ENCODE peak calls at places on chromosome 14, in five cellular contexts. N is stromal cell of bone marrow, A is anterior cingulate cortex, B is NCI-H2081, K is tibial artery. Q is an unnamed sample.

GRCh38 chr14:80958258-80958657 is 2.8 kb downstream of the TSHR start:
- DNase-seq in N (no peak), B (no peak), A (no peak), K (no peak), Q (no peak)

GRCh38 chr14:95533391-95533821 is 1.4 kb upstream of the GLRX5 start:
- DNase-seq in N (peak), K (no peak), B (peak), A (no peak), Q (no peak)

GRCh38 chr14:70663707-70664179 is 22.0 kb downstream of the TTC9 start:
- DNase-seq in N (no peak), A (no peak), B (no peak), K (no peak), Q (no peak)

GRCh38 chr14:100392266-100392850 is 69.2 kb downstream of the SLC25A47 start:
- DNase-seq in A (no peak), K (no peak), N (no peak), B (no peak), Q (no peak)

GRCh38 chr14:37165794-37166193 is 6.6 kb downstream of the SLC25A21 start:
- DNase-seq in N (no peak), K (no peak), A (no peak), B (no peak), Q (no peak)

GRCh38 chr14:78088941-78089340 is 81.2 kb upstream of the NRXN3 start:
- DNase-seq in K (no peak), B (no peak), A (no peak), N (no peak), Q (no peak)

GRCh38 chr14:83883732-83884131 is 1646.2 kb upstream of the FLRT2 start:
- DNase-seq in B (no peak), A (no peak), N (no peak), K (no peak), Q (no peak)

GRCh38 chr14:80638620-80639215 is 302.8 kb downstream of the CEP128 start:
- DNase-seq in K (no peak), A (no peak), N (no peak), B (no peak), Q (no peak)

GRCh38 chr14:94313991-94314655 is 9.0 kb downstream of the SERPINA6 start:
- DNase-seq in N (peak), K (peak), B (no peak), A (no peak), Q (no peak)

GRCh38 chr14:104865631-104866441 is 768 bp downstream of the CEP170B start:
- DNase-seq in N (peak), K (peak), A (peak), B (peak), Q (no peak)

GRCh38 chr14:50740858-50741257 is 72.8 kb upstream of the SAV1 start:
- DNase-seq in N (peak), K (no peak), B (no peak), A (no peak), Q (no peak)

GRCh38 chr14:101087614-101088394 is 184.3 kb upstream of the RTL1 start:
- DNase-seq in K (peak), A (no peak), N (peak), B (no peak), Q (no peak)

GRCh38 chr14:41072776-41073175 is 533.9 kb upstream of the LRFN5 start:
- DNase-seq in K (no peak), B (no peak), A (no peak), N (no peak), Q (no peak)

GRCh38 chr14:105315211-105315721 is 718 bp downstream of the PACS2 start:
- DNase-seq in N (no peak), A (no peak), K (peak), B (peak), Q (no peak)

GRCh38 chr14:105473677-105474477 is 744 bp upstream of the CRIP2 start:
- DNase-seq in N (no peak), B (peak), A (peak), K (peak), Q (no peak)

GRCh38 chr14:29016050-29016900 is 249.7 kb downstream of the FOXG1 start:
- DNase-seq in B (peak), A (no peak), N (peak), K (no peak), Q (no peak)

GRCh38 chr14:74299061-74299545 is 3.6 kb downstream of the ABCD4 start:
- DNase-seq in B (no peak), A (no peak), N (no peak), K (no peak), Q (no peak)

GRCh38 chr14:74558655-74559054 is 53.4 kb downstream of the LTBP2 start:
- DNase-seq in A (no peak), N (no peak), B (no peak), K (no peak), Q (no peak)

GRCh38 chr14:25049559-25050493 is at the start of gene STXBP6:
- DNase-seq in A (peak), B (peak), K (peak), N (peak), Q (no peak)

GRCh38 chr14:80522936-80523335 is 311.6 kb upstream of the DIO2 start:
- DNase-seq in B (no peak), K (no peak), A (no peak), N (no peak), Q (no peak)

GRCh38 chr14:90256354-90257131 is at the start of gene PSMC1:
- DNase-seq in K (peak), A (peak), N (peak), B (peak), Q (peak)

GRCh38 chr14:39382463-39382862 is 49.8 kb downstream of the FBXO33 start:
- DNase-seq in B (no peak), N (no peak), A (no peak), K (no peak), Q (no peak)

GRCh38 chr14:100622234-100622633 is 35.0 kb upstream of the BEGAIN start:
- DNase-seq in N (no peak), K (no peak), A (no peak), B (no peak), Q (no peak)

GRCh38 chr14:46197856-46198255 is 453.7 kb downstream of the RPL10L start:
- DNase-seq in K (no peak), B (no peak), N (no peak), A (no peak), Q (no peak)

GRCh38 chr14:84760506-84760905 is 769.4 kb upstream of the FLRT2 start:
- DNase-seq in B (no peak), K (no peak), N (no peak), A (no peak), Q (no peak)

GRCh38 chr14:64604001-64604400 is 54.2 kb downstream of the PPP1R36 start:
- DNase-seq in A (no peak), N (no peak), B (no peak), K (no peak), Q (no peak)

GRCh38 chr14:46290706-46291105 is 360.9 kb downstream of the RPL10L start:
- DNase-seq in N (no peak), K (no peak), B (no peak), A (no peak), Q (no peak)